ENCODE peak calls at places on chromosome 13, in six cellular contexts. F, G, C, B, H and J are unnamed samples.

GRCh38 chr13:50214514-50214913 is 199.3 kb downstream of the KCNRG start:
- DNase-seq in F (no peak), G (no peak), C (no peak), B (no peak), H (no peak), J (no peak)

GRCh38 chr13:70814684-70815083 is 706.4 kb upstream of the KLHL1 start:
- DNase-seq in F (no peak), G (no peak), C (no peak), B (peak; percentile 22), H (no peak), J (no peak)

GRCh38 chr13:109761695-109762094 is 24.7 kb downstream of the IRS2 start:
- DNase-seq in F (no peak), G (no peak), C (no peak), B (no peak), H (no peak), J (no peak)

GRCh38 chr13:72931311-72931710 is 127.5 kb upstream of the KLF5 start:
- DNase-seq in F (no peak), G (no peak), C (no peak), B (no peak), H (no peak), J (no peak)

GRCh38 chr13:46404732-46405097 is 17.7 kb upstream of the RUBCNL start:
- DNase-seq in F (no peak), G (no peak), C (no peak), B (peak; percentile 66), H (no peak), J (no peak)

GRCh38 chr13:91922969-91923592 is 524.7 kb downstream of the GPC5 start:
- DNase-seq in F (no peak), G (no peak), C (no peak), B (peak; percentile 12), H (peak; percentile 3), J (no peak)

GRCh38 chr13:98103942-98104880 is 38.7 kb upstream of the FARP1 start:
- DNase-seq in F (no peak), G (peak; percentile 18), C (peak; percentile 43), B (no peak), H (peak; percentile 47), J (no peak)

GRCh38 chr13:45468676-45469075 is 3.9 kb downstream of the COG3 start:
- DNase-seq in F (no peak), G (peak; percentile 12), C (no peak), B (no peak), H (no peak), J (no peak)

GRCh38 chr13:46171223-46171622 is 10.8 kb downstream of the LCP1 start:
- DNase-seq in F (no peak), G (no peak), C (no peak), B (peak; percentile 81), H (no peak), J (no peak)

GRCh38 chr13:73938375-73939070 is 195.7 kb downstream of the KLF12 start:
- DNase-seq in F (no peak), G (no peak), C (peak; percentile 52), B (no peak), H (no peak), J (peak; percentile 77)

GRCh38 chr13:73939603-73940002 is 194.6 kb downstream of the KLF12 start:
- DNase-seq in F (no peak), G (no peak), C (no peak), B (no peak), H (no peak), J (no peak)

GRCh38 chr13:73939071-73939380 is 195.2 kb downstream of the KLF12 start:
- DNase-seq in F (no peak), G (no peak), C (no peak), B (no peak), H (no peak), J (no peak)

GRCh38 chr13:73936001-73936400 is 198.2 kb downstream of the KLF12 start:
- DNase-seq in F (no peak), G (no peak), C (no peak), B (no peak), H (no peak), J (peak; percentile 64)

GRCh38 chr13:73937420-73937819 is 196.8 kb downstream of the KLF12 start:
- DNase-seq in F (no peak), G (no peak), C (no peak), B (no peak), H (no peak), J (no peak)
- TF ChIP-seq MYC in F (no peak), G (no peak), C (no peak), B (no peak), H (no peak), J (no peak)

DNA sequence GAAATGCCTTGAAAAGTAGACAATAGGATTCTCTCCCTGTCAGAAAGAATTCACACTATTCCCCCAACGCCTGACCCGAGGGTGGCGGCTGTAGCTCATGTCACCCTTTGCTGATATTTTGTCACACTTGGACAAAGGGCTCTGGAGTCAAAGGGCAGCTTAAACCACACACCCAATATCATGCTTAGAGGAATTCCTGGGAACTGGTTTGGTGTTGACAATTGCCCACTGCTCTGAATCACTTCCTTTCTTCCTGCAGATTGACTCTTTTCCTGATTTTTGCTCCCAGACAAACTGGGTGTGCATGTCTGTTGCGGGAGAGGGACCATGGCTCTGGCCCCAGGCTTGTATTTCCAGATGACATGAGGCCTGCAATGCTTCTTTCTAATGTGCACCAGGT is 9.0 kb upstream of the SERP2 start:
- DNase-seq in F (no peak), G (no peak), C (peak; percentile 57), B (no peak), H (peak; percentile 82), J (peak; percentile 90)
- TF ChIP-seq MYC in F (no peak), G (no peak), C (no peak), B (no peak), H (peak; percentile 17), J (no peak)

GRCh38 chr13:29975287-29975686 is 124.9 kb upstream of the UBL3 start:
- DNase-seq in F (no peak), G (no peak), C (no peak), B (no peak), H (no peak), J (no peak)

GRCh38 chr13:29978211-29978610 is 127.8 kb upstream of the UBL3 start:
- DNase-seq in F (no peak), G (no peak), C (no peak), B (no peak), H (no peak), J (no peak)

GRCh38 chr13:29976535-29976934 is 126.1 kb upstream of the UBL3 start:
- DNase-seq in F (no peak), G (no peak), C (no peak), B (no peak), H (no peak), J (no peak)

DNA sequence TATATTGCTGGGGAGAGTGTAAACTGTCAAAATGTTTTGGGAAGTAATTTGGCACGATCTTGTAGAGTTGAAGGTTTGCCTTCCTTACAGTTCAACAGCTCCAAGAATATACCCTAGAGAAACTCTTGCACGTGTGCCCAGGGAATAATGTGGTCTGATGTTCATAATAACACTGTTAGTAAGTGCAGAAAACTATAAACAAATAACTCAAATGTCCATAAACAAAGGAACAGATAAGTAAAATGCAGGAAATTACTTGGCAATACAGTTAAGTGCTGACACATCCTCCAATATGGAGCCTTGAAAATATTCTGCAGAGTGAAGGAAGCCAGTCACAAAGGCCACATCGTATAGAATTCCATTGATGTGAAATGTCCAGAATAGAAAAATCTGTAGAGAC is 127.3 kb upstream of the UBL3 start:
- DNase-seq in F (no peak), G (no peak), C (no peak), B (no peak), H (no peak), J (no peak)
- TF ChIP-seq MYC in F (no peak), G (no peak), C (no peak), B (no peak), H (no peak), J (no peak)

GRCh38 chr13:59755647-59756290 is 408.0 kb downstream of the DIAPH3 start:
- DNase-seq in F (no peak), G (no peak), C (no peak), B (no peak), H (no peak), J (peak; percentile 38)
- TF ChIP-seq MYC in F (no peak), G (no peak), C (no peak), B (no peak), H (no peak), J (no peak)

GRCh38 chr13:67023088-67023893 is 206.8 kb downstream of the PCDH9 start:
- DNase-seq in F (no peak), G (no peak), C (peak; percentile 25), B (peak; percentile 4), H (no peak), J (peak; percentile 31)
- TF ChIP-seq MYC in F (no peak), G (no peak), C (no peak), B (no peak), H (no peak), J (no peak)

DNA sequence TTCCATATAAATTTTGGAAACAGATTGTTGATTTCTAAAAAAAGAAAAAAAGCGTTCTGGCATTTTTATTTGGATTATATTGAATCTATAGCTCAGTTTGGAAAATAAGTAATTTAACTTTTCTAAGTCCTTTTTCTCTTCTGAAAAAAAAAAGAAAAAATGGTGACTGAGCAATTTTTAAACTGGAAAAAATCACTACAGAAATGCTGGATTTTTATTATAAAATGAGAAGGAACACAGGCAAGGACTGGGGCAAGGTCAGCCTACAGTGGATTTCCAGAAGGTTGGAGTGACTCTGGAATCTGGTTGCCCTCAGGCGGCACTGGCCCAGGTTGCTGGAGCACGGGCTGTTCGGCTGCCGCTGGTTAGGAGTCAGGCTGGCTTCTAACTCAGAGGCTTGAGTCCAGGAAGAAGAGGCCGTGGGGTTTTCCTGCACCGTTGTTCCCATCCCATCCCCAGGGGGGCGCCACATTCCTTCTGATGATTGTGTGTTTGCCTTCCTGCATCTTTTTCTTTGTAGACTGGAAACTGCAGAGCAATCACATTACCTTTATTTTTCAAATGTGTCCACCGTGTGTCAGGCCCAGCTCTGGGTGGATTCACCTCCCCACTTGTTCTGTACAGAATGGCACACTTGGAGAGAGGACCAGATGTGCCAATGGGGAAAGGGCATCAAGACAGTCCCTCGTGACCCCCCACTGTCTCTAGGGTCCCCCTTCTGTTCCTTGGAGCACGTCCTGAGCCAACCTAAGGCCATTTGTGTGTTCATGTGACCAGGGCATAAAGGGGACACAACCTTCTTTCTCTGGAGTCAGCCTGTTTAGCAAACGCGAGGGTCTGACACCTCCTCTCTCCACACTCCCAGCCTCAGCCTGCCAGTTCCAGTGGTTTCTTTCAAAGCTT is 44.5 kb upstream of the GTF3A start:
- DNase-seq in F (no peak), G (peak; percentile 57), C (peak; percentile 67), B (peak; percentile 82), H (peak; percentile 60), J (peak; percentile 34)
- TF ChIP-seq MYC in F (no peak), G (no peak), C (no peak), B (peak; percentile 49), H (no peak), J (no peak)

DNA sequence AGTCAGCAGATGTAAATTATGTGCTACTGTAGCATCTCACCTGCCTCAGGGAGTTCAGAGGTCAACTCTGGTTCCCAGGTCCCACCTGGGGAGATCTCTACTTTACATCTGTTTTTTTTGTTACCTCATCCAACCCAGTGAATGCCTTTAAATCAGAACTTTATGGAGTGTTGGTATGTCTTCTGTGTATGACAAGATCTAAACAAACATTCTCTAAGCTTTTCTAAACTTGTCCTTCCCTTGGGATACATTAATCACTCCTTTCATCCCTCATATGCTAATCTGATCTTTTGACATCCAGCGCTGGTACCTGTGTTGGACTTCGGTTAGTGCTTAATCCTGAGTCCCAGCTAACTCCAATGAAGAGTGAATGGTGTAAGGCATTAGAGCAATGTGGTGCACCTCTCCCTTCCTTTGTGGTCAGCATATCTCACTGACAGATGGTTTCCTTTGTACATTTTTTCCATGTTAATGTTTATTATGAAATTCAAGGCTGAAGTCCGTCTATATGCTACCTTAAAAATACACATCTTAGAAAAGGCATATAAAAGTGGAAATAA is 213.4 kb downstream of the ABCC4 start:
- DNase-seq in F (no peak), G (no peak), C (peak; percentile 44), B (peak; percentile 21), H (peak; percentile 23), J (peak; percentile 83)
- TF ChIP-seq MYC in F (no peak), G (no peak), C (no peak), B (no peak), H (no peak), J (no peak)

GRCh38 chr13:20340759-20341161 is 108.6 kb upstream of the GJB6 start:
- DNase-seq in F (no peak), G (no peak), C (no peak), B (peak; percentile 76), H (no peak), J (no peak)
- TF ChIP-seq MYC in F (no peak), G (no peak), C (no peak), B (no peak), H (no peak), J (no peak)